ENCODE peak calls at places on chromosomes 3 and 15, in six cellular contexts. O is activated CD4-positive, CD25-positive, alpha-beta regulatory T cell; B is memory B cell; T is ureter; M is NCI-H2171 treated with DMSO at 0.1 percent for 48 hours; S is HTR-8/SVneo. F is an unnamed sample.

GRCh38 chr3:52798978-52799476 is 4.4 kb downstream of the ITIH3 start:
- DNase-seq in O (no peak), B (no peak), T (no peak), M (no peak), S (peak), F (peak)

GRCh38 chr15:31259562-31260252 is 66.9 kb upstream of the KLF13 start:
- DNase-seq in O (no peak), B (no peak), T (no peak), M (no peak), S (no peak), F (no peak)

GRCh38 chr3:71130516-71131384 is 452.8 kb downstream of the FOXP1 start:
- DNase-seq in O (peak), B (peak), T (peak), M (no peak), S (peak), F (peak)

GRCh38 chr15:80565398-80565797 is 129.7 kb upstream of the ABHD17C start:
- DNase-seq in O (no peak), B (no peak), T (no peak), M (no peak), S (no peak), F (no peak)

GRCh38 chr15:77418341-77419049 is 1.4 kb downstream of the PEAK1 start:
- DNase-seq in O (no peak), B (no peak), T (no peak), M (no peak), S (no peak), F (no peak)

GRCh38 chr3:15055019-15055557 is 10.0 kb downstream of the MRPS25 start:
- DNase-seq in O (no peak), B (peak), T (no peak), M (no peak), S (no peak), F (no peak)

GRCh38 chr3:10836676-10837075 is 20.6 kb downstream of the SLC6A11 start:
- DNase-seq in O (no peak), B (no peak), T (no peak), M (no peak), S (no peak), F (no peak)

GRCh38 chr3:31321620-31322019 is 211.1 kb upstream of the STT3B start:
- DNase-seq in O (no peak), B (no peak), T (no peak), M (no peak), S (no peak), F (no peak)

GRCh38 chr3:187753516-187753915 is 8.2 kb upstream of the BCL6 start:
- DNase-seq in O (no peak), B (no peak), T (no peak), M (no peak), S (no peak), F (no peak)

GRCh38 chr15:44728576-44729393 is 7.5 kb upstream of the TRIM69 start:
- DNase-seq in O (peak), B (peak), T (peak), M (peak), S (peak), F (peak)

GRCh38 chr3:187767266-187768032 is 22.2 kb upstream of the BCL6 start:
- DNase-seq in O (no peak), B (no peak), T (no peak), M (no peak), S (no peak), F (no peak)

GRCh38 chr15:98151098-98151497 is 190.6 kb downstream of the ARRDC4 start:
- DNase-seq in O (no peak), B (no peak), T (no peak), M (no peak), S (no peak), F (no peak)

GRCh38 chr3:85189731-85190130 is 230.9 kb downstream of the CADM2 start:
- DNase-seq in O (no peak), B (no peak), T (no peak), M (no peak), S (no peak), F (no peak)

GRCh38 chr15:51388726-51389125 is 47.3 kb downstream of the GLDN start:
- DNase-seq in O (no peak), B (no peak), T (no peak), M (no peak), S (no peak), F (no peak)

GRCh38 chr15:85672338-85673097 is 122.2 kb downstream of the KLHL25 start:
- DNase-seq in O (no peak), B (no peak), T (no peak), M (no peak), S (no peak), F (no peak)

GRCh38 chr15:88657326-88658069 is 18.7 kb downstream of the ISG20 start:
- DNase-seq in O (no peak), B (no peak), T (no peak), M (peak), S (peak), F (peak)

GRCh38 chr3:128490650-128491070 is 2.3 kb downstream of the GATA2 start:
- DNase-seq in O (no peak), B (no peak), T (no peak), M (no peak), S (no peak), F (no peak)

GRCh38 chr3:129424185-129424841 is 4.1 kb downstream of the EFCAB12 start:
- DNase-seq in O (no peak), B (no peak), T (no peak), M (no peak), S (no peak), F (no peak)

GRCh38 chr3:113769551-113769950 is 22.7 kb downstream of the ATP6V1A start:
- DNase-seq in O (no peak), B (no peak), T (no peak), M (no peak), S (peak), F (peak)

GRCh38 chr3:177602601-177603136 is 405.4 kb upstream of the TBL1XR1 start:
- DNase-seq in O (no peak), B (no peak), T (no peak), M (peak), S (no peak), F (no peak)

GRCh38 chr3:64417816-64418215 is 192.6 kb upstream of the PRICKLE2 start:
- DNase-seq in O (no peak), B (no peak), T (no peak), M (no peak), S (no peak), F (no peak)

GRCh38 chr3:127734754-127735473 is 62.2 kb downstream of the ABTB1 start:
- DNase-seq in O (no peak), B (no peak), T (no peak), M (no peak), S (peak), F (peak)

GRCh38 chr3:15427182-15427880 is at the start of the genes EAF1 and METTL6:
- DNase-seq in O (peak), B (peak), T (peak), M (peak), S (peak), F (peak)

GRCh38 chr3:38171622-38172021 is 6.3 kb downstream of the OXSR1 start:
- DNase-seq in O (no peak), B (no peak), T (no peak), M (no peak), S (no peak), F (no peak)

GRCh38 chr3:184691397-184692131 is 20.3 kb downstream of the MAGEF1 start:
- DNase-seq in O (no peak), B (peak), T (no peak), M (no peak), S (no peak), F (no peak)

GRCh38 chr3:194439915-194440550 is 41.0 kb upstream of the GP5 start:
- DNase-seq in O (no peak), B (no peak), T (no peak), M (peak), S (no peak), F (no peak)

GRCh38 chr15:70475921-70476320 is 287.4 kb downstream of the UACA start:
- DNase-seq in O (no peak), B (no peak), T (no peak), M (no peak), S (no peak), F (peak)

GRCh38 chr3:172461530-172462138 is 13.4 kb upstream of the GHSR start:
- DNase-seq in O (no peak), B (no peak), T (no peak), M (peak), S (peak), F (peak)

GRCh38 chr3:76570436-76571057 is 469.4 kb upstream of the ROBO2 start:
- DNase-seq in O (no peak), B (no peak), T (no peak), M (peak), S (peak), F (peak)

GRCh38 chr3:124881976-124882697 is 5.0 kb downstream of the ITGB5 start:
- DNase-seq in O (no peak), B (no peak), T (no peak), M (no peak), S (no peak), F (no peak)

F was measured in ACHN.